ENCODE peak calls at places on chromosomes 3 and 15, in nine cellular contexts. Q is tibial artery, Y is AG10803, X is IMR-90, C is OCI-LY7, G is fibroblast of pulmonary artery, P is choroid plexus epithelial cell, B is thyroid gland, D is RWPE1. I is an unnamed sample.

GRCh38 chr3:197430961-197431910 is 124.5 kb downstream of the BDH1 start:
- DNase-seq in C (no peak), B (no peak), D (no peak), Q (no peak), X (peak), Y (peak), G (peak), P (peak), I (no peak)

GRCh38 chr15:67548862-67549651 is 6.6 kb downstream of the MAP2K5 start:
- DNase-seq in X (no peak), Q (no peak), B (no peak), P (peak), C (peak), D (no peak), Y (no peak), G (no peak), I (peak)

GRCh38 chr3:185813205-185813604 is 11.6 kb downstream of the IGF2BP2 start:
- DNase-seq in B (no peak), P (peak), C (no peak), Q (no peak), Y (peak), D (no peak), X (peak), G (no peak), I (no peak)

GRCh38 chr3:175620532-175620931 is 761.4 kb downstream of the NAALADL2 start:
- DNase-seq in Q (no peak), Y (no peak), X (no peak), C (no peak), G (no peak), B (no peak), P (no peak), D (no peak), I (no peak)

GRCh38 chr3:32175607-32176197 is 62.8 kb upstream of the CMTM8 start:
- DNase-seq in X (peak), C (peak), Q (no peak), Y (peak), B (peak), G (peak), D (peak), P (peak), I (no peak)

GRCh38 chr15:98715890-98716443 is 67.6 kb downstream of the IGF1R start:
- DNase-seq in Q (no peak), Y (no peak), P (no peak), D (no peak), X (no peak), C (no peak), G (no peak), B (no peak), I (no peak)

GRCh38 chr3:129614435-129614834 is 8.0 kb upstream of the PLXND1 start:
- DNase-seq in C (no peak), Q (peak), G (no peak), B (no peak), Y (no peak), D (no peak), X (no peak), P (no peak), I (no peak)

GRCh38 chr15:99365232-99365631 is 114.0 kb downstream of the LRRC28 start:
- DNase-seq in D (no peak), G (no peak), C (no peak), Q (no peak), P (no peak), X (no peak), B (no peak), Y (no peak), I (no peak)

GRCh38 chr3:165201964-165202363 is 5.8 kb upstream of the SLITRK3 start:
- DNase-seq in B (no peak), Y (no peak), D (no peak), Q (no peak), C (no peak), G (no peak), X (no peak), P (no peak), I (no peak)

DNA sequence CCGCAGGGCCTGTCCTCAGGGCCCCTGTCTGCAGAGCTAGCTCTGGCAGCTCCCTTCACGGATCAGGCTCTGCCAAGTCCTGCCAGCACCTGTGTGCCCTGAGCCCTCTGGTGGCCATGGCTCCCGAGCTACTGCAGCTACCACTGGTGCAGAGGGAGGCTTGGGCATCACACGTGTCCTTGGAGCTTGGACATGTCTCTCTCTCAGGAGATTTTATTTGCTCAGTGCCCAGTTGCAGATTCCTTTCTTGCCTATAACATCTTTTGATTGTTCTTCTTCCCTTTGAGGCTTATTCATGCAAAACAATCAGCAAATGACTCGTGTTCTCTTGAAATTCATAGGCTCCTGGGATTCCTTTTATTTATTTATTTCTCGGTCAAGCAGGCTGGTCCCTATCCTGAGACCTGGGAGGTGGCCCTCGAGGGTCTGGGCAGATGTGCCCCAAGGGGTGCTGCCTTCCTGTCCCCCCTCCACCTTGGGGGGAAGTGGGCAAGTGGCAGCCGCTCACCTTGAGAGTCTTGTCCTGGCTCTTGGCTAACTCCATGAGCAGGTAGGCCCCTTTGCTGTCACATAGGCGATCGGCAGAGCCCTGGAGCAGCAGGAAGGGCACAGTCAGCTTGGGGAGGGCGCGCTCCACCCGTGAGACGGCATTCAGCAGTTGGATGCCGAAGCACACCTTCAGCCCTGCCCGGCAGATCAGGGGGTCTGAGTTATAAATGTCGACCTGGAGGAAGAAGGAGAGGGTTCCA is 21.9 kb downstream of the ABTB1 start:
- DNase-seq in Y (peak), D (peak), G (no peak), Q (peak), P (no peak), X (peak), B (peak), C (peak), I (no peak)
- TF ChIP-seq CTCF in Y (peak), D (peak), G (peak), Q (peak), P (peak), X (no peak), B (no peak), C (peak), I (peak)

DNA sequence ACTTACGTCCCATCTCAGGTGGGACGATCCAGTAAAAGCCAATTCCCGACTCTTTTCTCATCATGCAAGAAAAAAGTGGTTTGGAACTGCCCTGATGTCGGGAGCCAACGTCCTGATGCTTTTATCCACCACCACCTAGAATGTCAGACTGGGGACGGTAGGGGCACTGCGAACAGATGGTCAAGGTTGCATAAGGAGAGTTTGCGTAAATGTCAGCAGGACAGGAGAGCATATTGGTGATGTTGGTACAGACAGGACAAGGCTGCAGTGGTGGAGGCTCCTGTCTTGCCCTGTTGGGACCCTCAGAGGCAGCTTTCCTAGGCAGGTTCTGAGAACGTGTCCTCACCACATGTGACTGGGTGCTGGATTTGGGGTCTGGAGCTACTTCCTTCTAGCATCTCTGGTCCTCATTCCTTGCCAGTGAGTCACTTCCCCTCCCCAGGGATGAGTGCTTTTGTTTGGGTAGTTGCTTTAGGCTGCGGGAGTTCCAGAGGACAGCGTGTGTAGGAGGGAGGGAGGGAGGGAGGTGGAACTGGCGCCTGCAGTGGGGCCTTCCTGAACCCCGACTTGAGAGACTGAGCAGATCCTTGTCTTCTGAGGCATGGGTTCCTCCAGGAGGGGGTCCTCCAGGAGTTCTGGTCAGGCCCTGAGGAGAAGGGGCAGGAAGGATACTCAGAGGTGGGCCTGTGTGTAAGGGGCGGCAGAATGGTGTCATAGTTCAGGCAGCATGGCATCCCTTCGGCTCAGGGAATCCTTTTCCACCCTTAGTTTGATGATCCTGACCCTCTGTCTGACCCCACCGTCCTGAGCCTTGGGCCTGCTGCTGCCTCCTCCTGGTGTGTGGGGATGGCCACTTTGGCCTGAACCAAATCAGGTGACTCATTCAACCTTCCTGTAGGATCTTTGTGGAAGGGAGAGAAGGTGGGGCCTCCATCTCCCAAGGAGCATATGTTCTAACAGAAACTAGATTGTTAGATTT is 21.2 kb downstream of the THSD4 start:
- DNase-seq in D (peak), B (peak), C (no peak), G (peak), X (peak), Y (peak), Q (no peak), P (peak), I (no peak)
- TF ChIP-seq CTCF in D (no peak), B (no peak), C (no peak), G (peak), X (peak), Y (no peak), Q (no peak), P (peak), I (no peak)

GRCh38 chr3:29282431-29283296 is 1.8 kb downstream of the RBMS3 start:
- DNase-seq in C (no peak), G (peak), Q (no peak), P (peak), D (peak), B (no peak), Y (peak), X (peak), I (no peak)

GRCh38 chr3:29281265-29282228 is 676 bp downstream of the RBMS3 start:
- DNase-seq in X (peak), D (peak), P (peak), Q (no peak), C (peak), B (peak), Y (peak), G (peak), I (no peak)

GRCh38 chr3:29279276-29279675 is 1.6 kb upstream of the RBMS3 start:
- DNase-seq in B (no peak), P (no peak), G (no peak), Q (no peak), C (no peak), D (no peak), X (no peak), Y (no peak), I (no peak)

GRCh38 chr3:29279830-29280229 is 1.0 kb upstream of the RBMS3 start:
- DNase-seq in B (no peak), X (peak), G (peak), D (no peak), Q (peak), P (no peak), C (peak), Y (peak), I (no peak)

GRCh38 chr3:29280675-29281264 is at the start of gene RBMS3:
- DNase-seq in B (peak), C (peak), D (peak), G (peak), Y (peak), Q (peak), X (peak), P (peak), I (peak)
- TF ChIP-seq CTCF in B (peak), C (peak), D (peak), G (peak), Y (peak), Q (peak), X (peak), P (peak), I (peak)

GRCh38 chr3:160133757-160134156 is 91.5 kb upstream of the C3orf80 start:
- DNase-seq in Q (no peak), X (no peak), D (no peak), Y (no peak), P (no peak), C (no peak), G (peak), B (no peak), I (no peak)
- TF ChIP-seq CTCF in Q (no peak), X (peak), D (no peak), Y (no peak), P (peak), C (no peak), G (peak), B (no peak), I (peak)

I was measured in osteocyte.